ENCODE peak calls at places on chromosomes 13 and 19, in four cellular contexts. C is T-helper 22 cell; Y is activated CD4-positive, alpha-beta T cell treated with anti-CD3 and anti-CD28 coated beads for 36 hours; R is C1 segment of cervical spinal cord. Q is an unnamed sample.
A peak's percentile ranks its signal among the peaks of the same experiment; 100 is the strongest.

GRCh38 chr13:41995946-41996345 is 35.0 kb upstream of the VWA8 start:
- DNase-seq in C (no peak), Y (peak; percentile 63), R (no peak), Q (no peak)

GRCh38 chr13:57409121-57409520 is 222.4 kb upstream of the PCDH17 start:
- DNase-seq in C (no peak), Y (no peak), R (peak; percentile 14), Q (no peak)

GRCh38 chr13:112731667-112732616 is 42.1 kb downstream of the ATP11A start:
- DNase-seq in C (no peak), Y (no peak), R (no peak), Q (no peak)

GRCh38 chr19:48720613-48721296 is 1.2 kb upstream of the MAMSTR start:
- DNase-seq in C (peak; percentile 87), Y (peak; percentile 97), R (peak; percentile 97), Q (peak; percentile 98)

GRCh38 chr19:42553292-42554045 is 25.2 kb upstream of the CEACAM1 start:
- DNase-seq in C (no peak), Y (no peak), R (no peak), Q (no peak)

GRCh38 chr13:52034616-52035226 is 10.2 kb downstream of the UTP14C start:
- DNase-seq in C (no peak), Y (no peak), R (no peak), Q (no peak)

GRCh38 chr19:19122902-19123301 is 15.4 kb downstream of the TMEM161A start:
- DNase-seq in C (no peak), Y (no peak), R (no peak), Q (no peak)

GRCh38 chr19:3509566-3509989 is 3.5 kb downstream of the FZR1 start:
- DNase-seq in C (no peak), Y (peak; percentile 69), R (no peak), Q (no peak)

GRCh38 chr13:69793803-69794453 is 313.7 kb upstream of the ATXN8OS start:
- DNase-seq in C (no peak), Y (no peak), R (no peak), Q (no peak)

GRCh38 chr13:30868806-30869470 is 37.1 kb upstream of the MEDAG start:
- DNase-seq in C (no peak), Y (no peak), R (no peak), Q (no peak)

GRCh38 chr13:110062077-110062776 is 244.7 kb downstream of the COL4A1 start:
- DNase-seq in C (no peak), Y (no peak), R (no peak), Q (no peak)

GRCh38 chr13:72804301-72804700 is 22.4 kb downstream of the PIBF1 start:
- DNase-seq in C (no peak), Y (no peak), R (no peak), Q (no peak)

GRCh38 chr19:51093066-51093465 is 10.4 kb upstream of the KLK14 start:
- DNase-seq in C (no peak), Y (no peak), R (no peak), Q (no peak)

GRCh38 chr19:7199613-7200533 is 94.3 kb downstream of the INSR start:
- DNase-seq in C (no peak), Y (no peak), R (no peak), Q (no peak)

GRCh38 chr19:46818812-46819211 is 30.4 kb upstream of the SLC1A5 start:
- DNase-seq in C (no peak), Y (peak; percentile 48), R (no peak), Q (no peak)

GRCh38 chr13:94825507-94825906 is 113.2 kb upstream of the SOX21 start:
- DNase-seq in C (no peak), Y (no peak), R (peak; percentile 53), Q (peak; percentile 17)

GRCh38 chr13:114111577-114111976 is 20.8 kb downstream of the RASA3 start:
- DNase-seq in C (no peak), Y (peak; percentile 57), R (no peak), Q (no peak)

GRCh38 chr19:5929646-5930045 is 15.6 kb downstream of the CAPS start:
- DNase-seq in C (no peak), Y (no peak), R (no peak), Q (no peak)

GRCh38 chr13:30422056-30422914 is at the start of gene UBE2L5:
- DNase-seq in C (peak; percentile 61), Y (peak; percentile 85), R (peak; percentile 32), Q (peak; percentile 68)

GRCh38 chr19:45955905-45956608 is 17.6 kb downstream of the NOVA2 start:
- DNase-seq in C (no peak), Y (no peak), R (peak; percentile 51), Q (peak; percentile 86)

GRCh38 chr13:27965740-27966640 is 3.1 kb downstream of the CDX2 start:
- DNase-seq in C (no peak), Y (no peak), R (no peak), Q (no peak)

GRCh38 chr13:94063096-94063495 is 416.4 kb downstream of the DCT start:
- DNase-seq in C (no peak), Y (no peak), R (no peak), Q (no peak)

GRCh38 chr19:10430505-10431253 is 10.3 kb downstream of the PDE4A start:
- DNase-seq in C (no peak), Y (no peak), R (no peak), Q (no peak)